ENCODE peak calls at places on chromosomes 6 and 20, in ten cellular contexts. One of them, this sample, is unnamed.

GRCh38 chr6:4910060-4910746 is 93.6 kb downstream of the RPP40 start:
- DNase-seq in heart right ventricle: no peak
- DNase-seq in A549: no peak
- DNase-seq in left ventricle myocardium inferior: no peak
- DNase-seq in uterus: no peak
- DNase-seq in heart left ventricle: no peak
- DNase-seq in CD8-positive, alpha-beta T cell: no peak
- DNase-seq in Panc1: no peak
- DNase-seq in PC-3: peak; percentile 50
- DNase-seq in hepatocyte: peak; percentile 32
- DNase-seq in this sample: no peak

GRCh38 chr6:56359201-56359899 is 112.0 kb upstream of the COL21A1 start:
- DNase-seq in heart right ventricle: no peak
- DNase-seq in A549: peak; percentile 47
- DNase-seq in left ventricle myocardium inferior: no peak
- DNase-seq in uterus: peak; percentile 64
- DNase-seq in heart left ventricle: peak; percentile 36
- DNase-seq in CD8-positive, alpha-beta T cell: peak; percentile 46
- DNase-seq in Panc1: no peak
- DNase-seq in PC-3: peak; percentile 84
- DNase-seq in hepatocyte: peak; percentile 81
- DNase-seq in this sample: peak; percentile 84

GRCh38 chr20:20780127-20780822 is 67.8 kb upstream of the RALGAPA2 start:
- DNase-seq in heart right ventricle: peak; percentile 77
- DNase-seq in A549: no peak
- DNase-seq in left ventricle myocardium inferior: peak; percentile 79
- DNase-seq in uterus: peak; percentile 60
- DNase-seq in heart left ventricle: peak; percentile 85
- DNase-seq in CD8-positive, alpha-beta T cell: no peak
- DNase-seq in Panc1: no peak
- DNase-seq in PC-3: peak; percentile 39
- DNase-seq in hepatocyte: peak; percentile 49
- DNase-seq in this sample: peak; percentile 87

GRCh38 chr20:43691928-43692524 is 25.1 kb downstream of the MYBL2 start:
- DNase-seq in heart right ventricle: no peak
- DNase-seq in A549: peak; percentile 64
- DNase-seq in left ventricle myocardium inferior: no peak
- DNase-seq in uterus: no peak
- DNase-seq in heart left ventricle: no peak
- DNase-seq in CD8-positive, alpha-beta T cell: peak; percentile 54
- DNase-seq in Panc1: peak; percentile 27
- DNase-seq in PC-3: peak; percentile 65
- DNase-seq in hepatocyte: peak; percentile 71
- DNase-seq in this sample: no peak

GRCh38 chr20:21704408-21705385 is 767 bp upstream of the PAX1 start:
- DNase-seq in heart right ventricle: no peak
- DNase-seq in A549: no peak
- DNase-seq in left ventricle myocardium inferior: no peak
- DNase-seq in uterus: no peak
- DNase-seq in heart left ventricle: no peak
- DNase-seq in CD8-positive, alpha-beta T cell: no peak
- DNase-seq in Panc1: no peak
- DNase-seq in PC-3: no peak
- DNase-seq in hepatocyte: no peak
- DNase-seq in this sample: no peak

GRCh38 chr20:37392441-37393195 is 46.7 kb downstream of the SRC start:
- DNase-seq in heart right ventricle: no peak
- DNase-seq in A549: no peak
- DNase-seq in left ventricle myocardium inferior: no peak
- DNase-seq in uterus: no peak
- DNase-seq in heart left ventricle: no peak
- DNase-seq in CD8-positive, alpha-beta T cell: no peak
- DNase-seq in Panc1: no peak
- DNase-seq in PC-3: peak; percentile 27
- DNase-seq in hepatocyte: no peak
- DNase-seq in this sample: no peak

GRCh38 chr6:18990313-18990978 is 603.3 kb downstream of the RNF144B start:
- DNase-seq in heart right ventricle: peak; percentile 72
- DNase-seq in A549: peak; percentile 31
- DNase-seq in left ventricle myocardium inferior: peak; percentile 64
- DNase-seq in uterus: peak; percentile 50
- DNase-seq in heart left ventricle: peak; percentile 80
- DNase-seq in CD8-positive, alpha-beta T cell: no peak
- DNase-seq in Panc1: no peak
- DNase-seq in PC-3: peak; percentile 73
- DNase-seq in hepatocyte: peak; percentile 90
- DNase-seq in this sample: peak; percentile 61

GRCh38 chr6:28940294-28940858 is 16.6 kb upstream of the TRIM27 start:
- DNase-seq in heart right ventricle: no peak
- DNase-seq in A549: no peak
- DNase-seq in left ventricle myocardium inferior: no peak
- DNase-seq in uterus: peak; percentile 35
- DNase-seq in heart left ventricle: no peak
- DNase-seq in CD8-positive, alpha-beta T cell: peak; percentile 30
- DNase-seq in Panc1: no peak
- DNase-seq in PC-3: peak; percentile 71
- DNase-seq in hepatocyte: peak; percentile 63
- DNase-seq in this sample: no peak

DNA sequence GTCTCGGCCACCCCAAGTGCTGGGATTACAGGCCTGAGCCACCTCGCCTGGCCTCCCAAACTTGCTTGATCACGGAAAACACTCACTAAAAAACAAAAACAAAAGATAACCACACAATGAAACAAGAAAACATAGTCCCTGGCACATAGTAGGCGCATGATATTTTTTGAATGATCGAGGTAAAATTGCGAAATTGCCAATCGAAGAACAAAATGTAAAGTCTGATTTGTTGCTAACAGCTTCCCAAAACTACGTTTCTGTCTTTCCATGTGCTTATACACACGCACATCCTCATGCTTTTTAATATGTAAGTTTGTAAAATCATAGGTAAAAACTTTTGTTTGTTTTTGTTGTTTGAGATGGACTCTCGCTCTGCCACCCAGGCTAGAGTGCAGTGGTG is 168.5 kb upstream of the SALL4 start:
- DNase-seq in heart right ventricle: no peak
- DNase-seq in A549: no peak
- DNase-seq in left ventricle myocardium inferior: no peak
- DNase-seq in uterus: no peak
- DNase-seq in heart left ventricle: no peak
- DNase-seq in CD8-positive, alpha-beta T cell: no peak
- DNase-seq in Panc1: no peak
- DNase-seq in PC-3: no peak
- DNase-seq in hepatocyte: no peak
- DNase-seq in this sample: no peak
- TF ChIP-seq CTCF in heart right ventricle: no peak
- TF ChIP-seq CTCF in A549: no peak
- TF ChIP-seq CTCF in left ventricle myocardium inferior: no peak
- TF ChIP-seq CTCF in uterus: no peak
- TF ChIP-seq CTCF in heart left ventricle: no peak
- TF ChIP-seq CTCF in CD8-positive, alpha-beta T cell: no peak
- TF ChIP-seq CTCF in Panc1: no peak
- TF ChIP-seq CTCF in PC-3: no peak
- TF ChIP-seq CTCF in hepatocyte: no peak
- TF ChIP-seq CTCF in this sample: no peak

GRCh38 chr6:44006872-44007303 is 120.4 kb downstream of the MRPL14 start:
- DNase-seq in heart right ventricle: no peak
- DNase-seq in A549: no peak
- DNase-seq in left ventricle myocardium inferior: no peak
- DNase-seq in uterus: no peak
- DNase-seq in heart left ventricle: no peak
- DNase-seq in CD8-positive, alpha-beta T cell: no peak
- DNase-seq in Panc1: no peak
- DNase-seq in PC-3: no peak
- DNase-seq in hepatocyte: no peak
- DNase-seq in this sample: no peak
- H3K4me1 ChIP-seq in heart right ventricle: peaks cover 7% of the 10 kb centered on the region
- H3K4me1 ChIP-seq in A549: peaks cover 81% of the 10 kb centered on the region
- H3K4me1 ChIP-seq in left ventricle myocardium inferior: peaks cover 68% of the 10 kb centered on the region
- H3K4me1 ChIP-seq in uterus: peaks cover 4% of the 10 kb centered on the region
- H3K4me1 ChIP-seq in heart left ventricle: peaks cover 27% of the 10 kb centered on the region
- H3K4me1 ChIP-seq in CD8-positive, alpha-beta T cell: peaks cover 9% of the 10 kb centered on the region
- H3K4me1 ChIP-seq in Panc1: peaks cover 22% of the 10 kb centered on the region
- H3K4me1 ChIP-seq in PC-3: peaks cover 27% of the 10 kb centered on the region
- H3K4me1 ChIP-seq in hepatocyte: peaks cover 14% of the 10 kb centered on the region
- H3K4me1 ChIP-seq in this sample: no peaks in the 10 kb centered on the region

GRCh38 chr20:61678437-61678836 is 387.2 kb downstream of the TAF4 start:
- DNase-seq in heart right ventricle: no peak
- DNase-seq in A549: no peak
- DNase-seq in left ventricle myocardium inferior: peak; percentile 4
- DNase-seq in uterus: no peak
- DNase-seq in heart left ventricle: no peak
- DNase-seq in CD8-positive, alpha-beta T cell: no peak
- DNase-seq in Panc1: no peak
- DNase-seq in PC-3: no peak
- DNase-seq in hepatocyte: no peak
- DNase-seq in this sample: no peak
- TF ChIP-seq CTCF in heart right ventricle: no peak
- TF ChIP-seq CTCF in A549: no peak
- TF ChIP-seq CTCF in left ventricle myocardium inferior: no peak
- TF ChIP-seq CTCF in uterus: no peak
- TF ChIP-seq CTCF in heart left ventricle: no peak
- TF ChIP-seq CTCF in CD8-positive, alpha-beta T cell: no peak
- TF ChIP-seq CTCF in Panc1: no peak
- TF ChIP-seq CTCF in PC-3: no peak
- TF ChIP-seq CTCF in hepatocyte: no peak
- TF ChIP-seq CTCF in this sample: no peak

DNA sequence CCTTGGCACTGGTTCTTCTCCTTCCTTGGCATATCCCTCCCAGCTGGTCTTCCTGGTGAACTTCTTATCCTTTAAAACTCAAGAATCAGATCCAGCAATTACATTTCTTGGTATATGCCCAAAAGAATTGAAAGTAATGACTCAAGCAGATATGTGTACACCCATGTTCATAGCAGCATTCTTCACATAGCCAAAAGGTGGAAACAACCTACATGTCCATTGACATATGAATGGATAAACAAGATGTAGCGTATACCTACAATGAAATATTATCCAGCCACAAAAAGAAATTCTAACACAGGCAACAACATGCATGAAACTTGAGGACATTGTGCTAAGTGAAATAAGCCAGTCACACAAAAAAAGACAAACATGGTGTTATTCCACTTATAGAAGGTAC is 103.7 kb upstream of the NT5E start:
- DNase-seq in heart right ventricle: no peak
- DNase-seq in A549: no peak
- DNase-seq in left ventricle myocardium inferior: no peak
- DNase-seq in uterus: no peak
- DNase-seq in heart left ventricle: no peak
- DNase-seq in CD8-positive, alpha-beta T cell: no peak
- DNase-seq in Panc1: no peak
- DNase-seq in PC-3: no peak
- DNase-seq in hepatocyte: no peak
- DNase-seq in this sample: no peak
- H3K4me1 ChIP-seq in heart right ventricle: no peaks in the 10 kb centered on the region
- H3K4me1 ChIP-seq in A549: no peaks in the 10 kb centered on the region
- H3K4me1 ChIP-seq in left ventricle myocardium inferior: no peaks in the 10 kb centered on the region
- H3K4me1 ChIP-seq in uterus: no peaks in the 10 kb centered on the region
- H3K4me1 ChIP-seq in heart left ventricle: no peaks in the 10 kb centered on the region
- H3K4me1 ChIP-seq in CD8-positive, alpha-beta T cell: no peaks in the 10 kb centered on the region
- H3K4me1 ChIP-seq in Panc1: no peaks in the 10 kb centered on the region
- H3K4me1 ChIP-seq in PC-3: peaks cover 14% of the 10 kb centered on the region
- H3K4me1 ChIP-seq in hepatocyte: no peaks in the 10 kb centered on the region
- H3K4me1 ChIP-seq in this sample: no peaks in the 10 kb centered on the region

DNA sequence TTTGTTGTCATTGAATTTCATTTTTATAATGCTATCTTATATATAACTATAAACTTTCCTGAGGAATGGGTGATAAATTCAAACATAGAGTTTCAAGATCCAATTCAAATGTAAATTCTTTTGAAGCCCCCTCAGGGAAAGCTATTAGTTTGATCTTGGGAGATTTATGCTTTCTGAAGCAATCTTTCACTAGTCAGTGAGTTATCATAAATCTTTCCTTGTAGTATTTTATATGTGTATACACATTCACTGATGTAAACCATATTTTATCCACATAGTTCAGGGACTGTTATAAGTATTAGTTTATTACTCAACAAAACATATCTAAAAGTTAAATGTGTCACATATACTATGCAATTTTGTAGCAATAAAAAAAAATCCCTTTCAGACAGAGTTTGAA is 2.9 kb upstream of the EPM2A start:
- DNase-seq in heart right ventricle: no peak
- DNase-seq in A549: no peak
- DNase-seq in left ventricle myocardium inferior: no peak
- DNase-seq in uterus: no peak
- DNase-seq in heart left ventricle: no peak
- DNase-seq in CD8-positive, alpha-beta T cell: no peak
- DNase-seq in Panc1: no peak
- DNase-seq in PC-3: no peak
- DNase-seq in hepatocyte: no peak
- DNase-seq in this sample: no peak
- TF ChIP-seq CTCF in heart right ventricle: no peak
- TF ChIP-seq CTCF in A549: no peak
- TF ChIP-seq CTCF in left ventricle myocardium inferior: no peak
- TF ChIP-seq CTCF in uterus: no peak
- TF ChIP-seq CTCF in heart left ventricle: no peak
- TF ChIP-seq CTCF in CD8-positive, alpha-beta T cell: no peak
- TF ChIP-seq CTCF in Panc1: no peak
- TF ChIP-seq CTCF in PC-3: no peak
- TF ChIP-seq CTCF in hepatocyte: no peak
- TF ChIP-seq CTCF in this sample: no peak

GRCh38 chr6:46584586-46584985 is 68.0 kb downstream of the CYP39A1 start:
- DNase-seq in heart right ventricle: no peak
- DNase-seq in A549: no peak
- DNase-seq in left ventricle myocardium inferior: no peak
- DNase-seq in uterus: no peak
- DNase-seq in heart left ventricle: no peak
- DNase-seq in CD8-positive, alpha-beta T cell: no peak
- DNase-seq in Panc1: no peak
- DNase-seq in PC-3: peak; percentile 19
- DNase-seq in hepatocyte: no peak
- DNase-seq in this sample: no peak
- H3K4me1 ChIP-seq in heart right ventricle: no peaks in the 10 kb centered on the region
- H3K4me1 ChIP-seq in A549: no peaks in the 10 kb centered on the region
- H3K4me1 ChIP-seq in left ventricle myocardium inferior: peaks cover 18% of the 10 kb centered on the region
- H3K4me1 ChIP-seq in uterus: no peaks in the 10 kb centered on the region
- H3K4me1 ChIP-seq in heart left ventricle: no peaks in the 10 kb centered on the region
- H3K4me1 ChIP-seq in CD8-positive, alpha-beta T cell: no peaks in the 10 kb centered on the region
- H3K4me1 ChIP-seq in Panc1: no peaks in the 10 kb centered on the region
- H3K4me1 ChIP-seq in PC-3: no peaks in the 10 kb centered on the region
- H3K4me1 ChIP-seq in hepatocyte: no peaks in the 10 kb centered on the region
- H3K4me1 ChIP-seq in this sample: no peaks in the 10 kb centered on the region

GRCh38 chr20:62571667-62572344 is 70.5 kb upstream of the SLCO4A1 start:
- DNase-seq in heart right ventricle: no peak
- DNase-seq in A549: no peak
- DNase-seq in left ventricle myocardium inferior: no peak
- DNase-seq in uterus: no peak
- DNase-seq in heart left ventricle: no peak
- DNase-seq in CD8-positive, alpha-beta T cell: no peak
- DNase-seq in Panc1: no peak
- DNase-seq in PC-3: peak; percentile 38
- DNase-seq in hepatocyte: no peak
- DNase-seq in this sample: no peak
- TF ChIP-seq CTCF in heart right ventricle: no peak
- TF ChIP-seq CTCF in A549: no peak
- TF ChIP-seq CTCF in left ventricle myocardium inferior: no peak
- TF ChIP-seq CTCF in uterus: no peak
- TF ChIP-seq CTCF in heart left ventricle: no peak
- TF ChIP-seq CTCF in CD8-positive, alpha-beta T cell: no peak
- TF ChIP-seq CTCF in Panc1: no peak
- TF ChIP-seq CTCF in PC-3: peak; percentile 45
- TF ChIP-seq CTCF in hepatocyte: no peak
- TF ChIP-seq CTCF in this sample: no peak

GRCh38 chr6:110485461-110485860 is 9.0 kb upstream of the SLC22A16 start:
- DNase-seq in heart right ventricle: no peak
- DNase-seq in A549: no peak
- DNase-seq in left ventricle myocardium inferior: no peak
- DNase-seq in uterus: no peak
- DNase-seq in heart left ventricle: no peak
- DNase-seq in CD8-positive, alpha-beta T cell: no peak
- DNase-seq in Panc1: no peak
- DNase-seq in PC-3: no peak
- DNase-seq in hepatocyte: no peak
- DNase-seq in this sample: no peak
- H3K4me1 ChIP-seq in heart right ventricle: no peaks in the 10 kb centered on the region
- H3K4me1 ChIP-seq in A549: no peaks in the 10 kb centered on the region
- H3K4me1 ChIP-seq in left ventricle myocardium inferior: no peaks in the 10 kb centered on the region
- H3K4me1 ChIP-seq in uterus: no peaks in the 10 kb centered on the region
- H3K4me1 ChIP-seq in heart left ventricle: no peaks in the 10 kb centered on the region
- H3K4me1 ChIP-seq in CD8-positive, alpha-beta T cell: no peaks in the 10 kb centered on the region
- H3K4me1 ChIP-seq in Panc1: no peaks in the 10 kb centered on the region
- H3K4me1 ChIP-seq in PC-3: peaks cover 17% of the 10 kb centered on the region
- H3K4me1 ChIP-seq in hepatocyte: no peaks in the 10 kb centered on the region
- H3K4me1 ChIP-seq in this sample: no peaks in the 10 kb centered on the region